ENCODE peak calls at places on chromosomes 11 and 22, in nine cellular contexts. N is AG09309; S is astrocyte; T is SK-N-SH; G is AG04450; O is GM12865; C is suprapubic skin; Q is CD8-positive, alpha-beta T cell; K is left lung. U is an unnamed sample.

GRCh38 chr11:3205261-3206127 is 13.1 kb downstream of the MRGPRG start:
- DNase-seq in N (no peak), S (peak; percentile 38), T (peak; percentile 27), G (no peak), O (no peak), C (no peak), Q (no peak), K (no peak), U (peak; percentile 9)

GRCh38 chr11:35968386-35969088 is 24.7 kb downstream of the LDLRAD3 start:
- DNase-seq in N (no peak), S (no peak), T (no peak), G (no peak), O (no peak), C (no peak), Q (no peak), K (no peak), U (peak; percentile 41)

GRCh38 chr11:129414144-129414876 is 38.7 kb downstream of the BARX2 start:
- DNase-seq in N (no peak), S (no peak), T (no peak), G (no peak), O (no peak), C (no peak), Q (no peak), K (no peak), U (no peak)

GRCh38 chr22:37472418-37473006 is 13.7 kb downstream of the MFNG start:
- DNase-seq in N (no peak), S (no peak), T (peak; percentile 75), G (no peak), O (peak; percentile 44), C (no peak), Q (peak; percentile 71), K (no peak), U (peak; percentile 12)

GRCh38 chr22:46846154-46846831 is 83.8 kb downstream of the TBC1D22A start:
- DNase-seq in N (no peak), S (no peak), T (no peak), G (no peak), O (no peak), C (no peak), Q (peak; percentile 47), K (no peak), U (no peak)

GRCh38 chr11:118634435-118635236 is 27.2 kb downstream of the PHLDB1 start:
- DNase-seq in N (no peak), S (peak; percentile 44), T (peak; percentile 69), G (no peak), O (no peak), C (no peak), Q (no peak), K (peak; percentile 76), U (peak; percentile 46)

GRCh38 chr11:128694618-128695481 is 978 bp downstream of the FLI1 start:
- DNase-seq in N (no peak), S (no peak), T (peak; percentile 66), G (no peak), O (peak; percentile 40), C (no peak), Q (peak; percentile 71), K (peak; percentile 60), U (no peak)

GRCh38 chr22:49525776-49526535 is 301.7 kb downstream of the BRD1 start:
- DNase-seq in N (no peak), S (no peak), T (no peak), G (no peak), O (no peak), C (no peak), Q (no peak), K (no peak), U (no peak)

GRCh38 chr11:123616505-123617198 is 37.8 kb downstream of the SCN3B start:
- DNase-seq in N (peak; percentile 48), S (peak; percentile 78), T (peak; percentile 67), G (peak; percentile 61), O (no peak), C (no peak), Q (no peak), K (peak; percentile 35), U (peak; percentile 81)

GRCh38 chr11:131762346-131763110 is 392.1 kb downstream of the NTM start:
- DNase-seq in N (no peak), S (no peak), T (no peak), G (no peak), O (no peak), C (no peak), Q (no peak), K (no peak), U (no peak)

GRCh38 chr11:60757231-60757800 is 649 bp downstream of the MS4A15 start:
- DNase-seq in N (no peak), S (no peak), T (no peak), G (no peak), O (no peak), C (no peak), Q (no peak), K (no peak), U (no peak)

DNA sequence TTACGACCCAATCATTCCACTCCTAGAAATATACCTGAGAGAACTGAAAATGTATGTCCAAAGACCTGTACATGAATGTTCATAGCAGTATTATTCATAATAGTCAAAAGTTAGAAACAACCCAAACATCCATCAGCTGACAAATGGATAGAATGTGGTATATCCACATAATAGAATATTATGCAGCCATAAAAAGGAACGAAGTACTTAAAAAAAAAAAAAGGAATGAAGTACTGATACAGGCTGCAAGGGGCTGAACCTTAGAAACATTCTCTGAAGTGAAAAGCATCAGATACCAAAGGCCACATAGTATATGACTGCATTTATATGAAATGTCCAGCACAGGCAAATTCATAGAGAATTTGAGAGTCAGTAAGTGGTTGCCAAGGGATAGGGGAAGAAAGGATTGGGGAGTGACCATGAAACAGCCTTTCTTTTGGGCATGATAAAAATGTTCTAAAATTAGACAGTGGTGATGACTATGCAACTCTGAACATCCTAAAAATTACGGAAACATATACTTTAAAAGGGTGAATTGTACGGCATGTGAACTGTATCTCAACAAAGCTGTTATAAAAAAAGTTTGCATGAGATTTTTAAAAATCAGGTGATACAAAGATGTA is 1.8 kb downstream of the TPST2 start:
- DNase-seq in N (no peak), S (peak; percentile 24), T (no peak), G (no peak), O (no peak), C (no peak), Q (no peak), K (no peak), U (peak; percentile 68)
- H3K4me3 ChIP-seq in N (no peak overlapping the region), S (no peak overlapping the region), T (no peak overlapping the region), G (no peak overlapping the region), O (no peak overlapping the region), C (no peak overlapping the region), Q (peak overlapping the region; percentile 88), K (peak overlapping the region; percentile 92), U (no peak overlapping the region)

GRCh38 chr11:104333977-104334376 is 170.0 kb upstream of the PDGFD start:
- DNase-seq in N (no peak), S (no peak), T (no peak), G (no peak), O (peak; percentile 48), C (no peak), Q (no peak), K (no peak), U (no peak)
- TF ChIP-seq CTCF in N (peak; percentile 7), S (no peak), T (peak; percentile 55), G (peak; percentile 37), O (peak; percentile 52), C (no peak), Q (no peak), K (no peak), U (peak; percentile 13)

GRCh38 chr11:32434387-32435151 is 770 bp downstream of the WT1 start:
- DNase-seq in N (no peak), S (no peak), T (peak; percentile 26), G (no peak), O (no peak), C (no peak), Q (no peak), K (no peak), U (no peak)

GRCh38 chr11:32436751-32437405 is 1.5 kb upstream of the WT1 start:
- DNase-seq in N (no peak), S (no peak), T (peak; percentile 17), G (no peak), O (no peak), C (no peak), Q (no peak), K (no peak), U (no peak)

GRCh38 chr11:32435152-32435480 is 223 bp downstream of the WT1 start:
- DNase-seq in N (no peak), S (no peak), T (no peak), G (no peak), O (no peak), C (no peak), Q (no peak), K (no peak), U (no peak)

GRCh38 chr11:32435947-32436750 is 810 bp upstream of the WT1 start:
- DNase-seq in N (no peak), S (no peak), T (peak; percentile 23), G (no peak), O (no peak), C (no peak), Q (no peak), K (no peak), U (no peak)

DNA sequence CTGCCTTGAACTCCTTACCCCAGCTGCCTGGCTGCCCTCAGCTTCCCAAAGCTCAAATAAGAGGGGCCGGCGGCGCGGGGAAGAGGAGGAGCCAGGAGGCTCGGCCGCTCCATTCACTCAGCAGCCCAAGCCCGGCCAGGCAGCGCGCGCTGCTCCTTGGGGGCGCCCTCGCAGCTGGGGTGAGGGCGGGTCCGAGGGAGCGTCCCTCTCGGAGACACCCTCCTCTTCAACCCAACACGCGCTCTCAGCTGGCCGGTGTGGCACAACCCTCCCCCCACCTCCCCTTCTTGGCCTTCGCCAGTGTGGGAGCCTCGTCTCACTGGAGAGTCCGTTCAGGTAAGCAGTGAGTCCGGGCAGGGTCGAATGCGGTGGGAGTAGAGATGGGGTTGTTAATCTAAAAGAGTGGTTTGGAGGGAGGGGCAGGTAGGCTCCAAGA is at the start of gene WT1:
- DNase-seq in N (no peak), S (no peak), T (peak; percentile 31), G (no peak), O (no peak), C (no peak), Q (no peak), K (no peak), U (no peak)
- H3K4me3 ChIP-seq in N (no peak within 1 kb of the TSS), S (no peak within 1 kb of the TSS), T (no peak within 1 kb of the TSS), G (no peak within 1 kb of the TSS), O (no peak within 1 kb of the TSS), C (peak within 1 kb of the TSS; percentile 44), Q (no peak within 1 kb of the TSS), K (peak within 1 kb of the TSS; percentile 15), U (no peak within 1 kb of the TSS)

GRCh38 chr11:67401495-67402191 is at the start of gene PPP1CA:
- DNase-seq in N (peak; percentile 38), S (peak; percentile 52), T (peak; percentile 100), G (peak; percentile 65), O (peak; percentile 95), C (peak; percentile 92), Q (peak; percentile 98), K (peak; percentile 90), U (peak; percentile 87)
- TF ChIP-seq CTCF in N (peak; percentile 17), S (no peak), T (peak; percentile 27), G (peak; percentile 7), O (peak; percentile 42), C (peak; percentile 73), Q (peak; percentile 52), K (no peak), U (no peak)